ENCODE peak calls at places on chromosomes 7 and 10, in eight cellular contexts. G is A549, D is cardiac fibroblast, O is thoracic aorta, M is AG10803, T is neural progenitor cell, N is fibroblast of mammary gland, L is hepatocyte. X is an unnamed sample.

GRCh38 chr10:79050896-79051555 is 17.7 kb upstream of the ZMIZ1 start:
- DNase-seq in N (no peak), D (peak; percentile 20), T (no peak), M (no peak), G (no peak), O (no peak), L (no peak), X (no peak)

GRCh38 chr10:49663596-49663995 is 15.9 kb upstream of the C10orf53 start:
- DNase-seq in L (no peak), O (no peak), D (no peak), N (no peak), G (no peak), T (no peak), M (no peak), X (no peak)

GRCh38 chr10:87578799-87579401 is 74.2 kb downstream of the MINPP1 start:
- DNase-seq in N (peak; percentile 37), G (peak; percentile 29), M (peak; percentile 20), D (peak; percentile 38), T (peak; percentile 7), O (no peak), L (peak; percentile 25), X (no peak)

GRCh38 chr10:96691761-96692160 is 28.6 kb downstream of the PIK3AP1 start:
- DNase-seq in D (no peak), G (no peak), O (no peak), T (no peak), M (peak; percentile 50), L (no peak), N (no peak), X (no peak)

GRCh38 chr7:84422790-84423189 is 228.2 kb upstream of the SEMA3A start:
- DNase-seq in G (no peak), N (peak; percentile 37), D (peak; percentile 46), M (peak; percentile 3), O (no peak), T (no peak), L (no peak), X (no peak)

GRCh38 chr10:61478621-61479312 is 25.6 kb upstream of the TMEM26 start:
- DNase-seq in O (no peak), L (no peak), M (no peak), D (peak; percentile 10), G (no peak), T (no peak), N (peak; percentile 14), X (no peak)

GRCh38 chr7:130071701-130072622 is 1.6 kb downstream of the KLHDC10 start:
- DNase-seq in N (peak; percentile 91), D (peak; percentile 91), O (no peak), G (peak; percentile 86), T (peak; percentile 90), M (peak; percentile 83), L (peak; percentile 88), X (peak; percentile 88)

GRCh38 chr7:584122-584465 is 64.4 kb upstream of the PDGFA start:
- DNase-seq in O (no peak), G (no peak), T (no peak), M (no peak), L (no peak), D (no peak), N (no peak), X (no peak)

GRCh38 chr7:7745966-7746365 is 27.6 kb upstream of the RPA3 start:
- DNase-seq in L (no peak), D (no peak), N (no peak), G (no peak), M (no peak), O (no peak), T (no peak), X (no peak)

GRCh38 chr7:26515462-26515861 is 223.8 kb downstream of the SNX10 start:
- DNase-seq in L (no peak), T (no peak), O (no peak), D (no peak), M (no peak), G (no peak), N (no peak), X (peak; percentile 29)

GRCh38 chr7:45984386-45985295 is 63.6 kb upstream of the IGFBP3 start:
- DNase-seq in T (no peak), G (peak; percentile 44), O (no peak), N (no peak), L (no peak), M (no peak), D (no peak), X (no peak)

GRCh38 chr7:158929306-158929705 is 72.9 kb downstream of the DYNC2I1 start:
- DNase-seq in T (no peak), O (no peak), D (no peak), N (no peak), M (no peak), G (no peak), L (no peak), X (no peak)

GRCh38 chr7:50818324-50818723 is 35.6 kb upstream of the GRB10 start:
- DNase-seq in N (no peak), G (no peak), L (no peak), O (no peak), M (no peak), D (peak; percentile 80), T (no peak), X (no peak)

GRCh38 chr7:134104166-134104565 is 23.0 kb upstream of the LRGUK start:
- DNase-seq in T (no peak), G (no peak), O (no peak), M (no peak), D (no peak), N (no peak), L (no peak), X (no peak)

GRCh38 chr7:131095346-131095745 is 232.3 kb upstream of the MKLN1 start:
- DNase-seq in L (no peak), N (peak; percentile 46), T (no peak), M (no peak), D (peak; percentile 49), O (no peak), G (no peak), X (peak; percentile 62)

GRCh38 chr10:44042926-44043602 is 341.8 kb downstream of the CXCL12 start:
- DNase-seq in N (no peak), L (no peak), T (no peak), O (no peak), M (no peak), G (no peak), D (no peak), X (no peak)

GRCh38 chr7:13421779-13422178 is 567.7 kb downstream of the ETV1 start:
- DNase-seq in O (no peak), M (no peak), T (no peak), N (no peak), G (no peak), L (no peak), D (no peak), X (no peak)

GRCh38 chr7:12409097-12409711 is 5.5 kb upstream of the VWDE start:
- DNase-seq in L (no peak), T (no peak), D (no peak), M (no peak), N (no peak), G (no peak), O (no peak), X (no peak)

GRCh38 chr7:1856966-1857441 is 186.9 kb downstream of the ELFN1 start:
- DNase-seq in G (no peak), T (no peak), M (no peak), D (no peak), L (no peak), N (no peak), O (no peak), X (no peak)

GRCh38 chr7:138167222-138167621 is 91.0 kb downstream of the AKR1D1 start:
- DNase-seq in N (no peak), G (no peak), M (no peak), O (no peak), L (no peak), T (no peak), D (no peak), X (no peak)

GRCh38 chr7:155296006-155296787 is 1.5 kb upstream of the INSIG1 start:
- DNase-seq in G (no peak), O (no peak), N (no peak), M (no peak), D (no peak), L (no peak), T (no peak), X (no peak)
- TF ChIP-seq CTCF in G (no peak), O (no peak), N (no peak), M (no peak), D (no peak), L (no peak), T (no peak), X (no peak)

GRCh38 chr7:112937651-112938390 is 147.6 kb upstream of the TMEM168 start:
- DNase-seq in N (peak; percentile 8), T (no peak), M (peak; percentile 84), G (no peak), O (no peak), L (no peak), D (peak; percentile 63), X (peak; percentile 15)
- H3K4me3 ChIP-seq in N (no peak overlapping the region), T (peak overlapping the region; percentile 71), M (peak overlapping the region; percentile 85), G (no peak overlapping the region), O (peak overlapping the region; percentile 98), L (peak overlapping the region; percentile 80), D (no peak overlapping the region), X (no peak overlapping the region)

DNA sequence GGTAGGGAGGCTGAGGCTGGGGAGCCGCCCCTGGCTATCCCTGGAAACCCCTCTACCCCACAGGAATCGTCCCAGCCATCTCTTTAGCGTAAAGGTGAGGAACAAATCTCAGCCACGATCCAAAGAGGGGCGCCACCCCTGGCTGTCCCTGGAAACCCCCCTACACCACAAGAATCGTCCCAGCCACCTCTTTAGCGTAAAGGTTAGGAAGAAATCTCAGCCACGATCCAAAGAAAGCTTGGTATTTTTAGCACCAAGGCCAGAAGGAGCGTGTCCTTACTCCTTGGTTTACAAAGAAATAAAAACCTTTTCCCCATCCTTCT is 757 bp upstream of the TSPAN14 start:
- DNase-seq in N (no peak), G (no peak), M (no peak), O (no peak), D (no peak), L (no peak), T (no peak), X (no peak)
- TF ChIP-seq CTCF in N (no peak), G (peak; percentile 11), M (no peak), O (no peak), D (no peak), L (no peak), T (peak; percentile 43), X (no peak)

GRCh38 chr7:94957041-94957440 is 49.6 kb downstream of the PPP1R9A start:
- DNase-seq in N (no peak), D (no peak), T (no peak), M (no peak), O (no peak), L (no peak), G (no peak), X (no peak)

GRCh38 chr7:94962661-94963060 is 55.3 kb downstream of the PPP1R9A start:
- DNase-seq in G (no peak), O (no peak), T (no peak), N (no peak), D (no peak), L (no peak), M (no peak), X (no peak)
- H3K4me3 ChIP-seq in G (no peak overlapping the region), O (no peak overlapping the region), T (no peak overlapping the region), N (no peak overlapping the region), D (no peak overlapping the region), L (no peak overlapping the region), M (no peak overlapping the region), X (no peak overlapping the region)

X was measured in astrocyte of the spinal cord.